ENCODE peak calls at places on chromosomes 7 and 10, in seven cellular contexts. U, O, P, T, G, J and V are unnamed samples. For H3K4me1, the result is how much of the 10 kb centered on the place peaks cover.

GRCh38 chr10:954396-954795 is 22.9 kb upstream of the LARP4B start:
- DNase-seq in U (no peak), O (no peak), P (no peak), T (no peak), G (no peak), J (no peak), V (no peak)

GRCh38 chr7:87206361-87206760 is 13.2 kb downstream of the TMEM243 start:
- DNase-seq in U (no peak), O (no peak), P (no peak), T (no peak), G (no peak), J (no peak), V (no peak)

GRCh38 chr10:113303747-113304146 is 249.1 kb upstream of the HABP2 start:
- DNase-seq in U (no peak), O (no peak), P (no peak), T (no peak), G (no peak), J (no peak), V (no peak)

GRCh38 chr10:52316005-52316404 is 1.9 kb downstream of the DKK1 start:
- DNase-seq in U (no peak), O (no peak), P (no peak), T (peak), G (no peak), J (no peak), V (no peak)

GRCh38 chr7:67743501-67743900 is 746.9 kb downstream of the TYW1 start:
- DNase-seq in U (no peak), O (no peak), P (no peak), T (no peak), G (no peak), J (no peak), V (no peak)

GRCh38 chr10:49666685-49667084 is 12.8 kb upstream of the C10orf53 start:
- DNase-seq in U (no peak), O (no peak), P (no peak), T (no peak), G (no peak), J (no peak), V (no peak)

GRCh38 chr7:148944935-148945934 is 61.1 kb upstream of the EZH2 start:
- DNase-seq in U (no peak), O (no peak), P (no peak), T (peak), G (no peak), J (no peak), V (no peak)

GRCh38 chr10:126905776-126906703 is 812 bp downstream of the DOCK1 start:
- DNase-seq in U (no peak), O (peak), P (peak), T (peak), G (peak), J (peak), V (peak)

GRCh38 chr10:12381536-12382156 is 32.3 kb downstream of the CAMK1D start:
- DNase-seq in U (no peak), O (no peak), P (no peak), T (no peak), G (no peak), J (no peak), V (no peak)

GRCh38 chr10:112795067-112795466 is 155.0 kb upstream of the TCF7L2 start:
- DNase-seq in U (no peak), O (no peak), P (no peak), T (no peak), G (no peak), J (no peak), V (no peak)

GRCh38 chr10:117721883-117722282 is 179.3 kb downstream of the EMX2 start:
- DNase-seq in U (no peak), O (no peak), P (no peak), T (no peak), G (no peak), J (no peak), V (no peak)

GRCh38 chr7:17405786-17406185 is 107.3 kb downstream of the AHR start:
- DNase-seq in U (no peak), O (no peak), P (no peak), T (peak), G (no peak), J (no peak), V (no peak)

GRCh38 chr7:101185258-101185839 is 5.3 kb upstream of the NAT16 start:
- DNase-seq in U (no peak), O (no peak), P (no peak), T (peak), G (no peak), J (no peak), V (no peak)

GRCh38 chr7:23337374-23337773 is 38.2 kb downstream of the MALSU1 start:
- DNase-seq in U (no peak), O (no peak), P (no peak), T (peak), G (no peak), J (no peak), V (no peak)

GRCh38 chr10:51501396-51501795 is 198.0 kb downstream of the CSTF2T start:
- DNase-seq in U (no peak), O (no peak), P (no peak), T (no peak), G (no peak), J (no peak), V (no peak)

GRCh38 chr10:58178811-58179210 is 88.9 kb downstream of the IPMK start:
- DNase-seq in U (no peak), O (no peak), P (no peak), T (peak), G (no peak), J (no peak), V (no peak)

GRCh38 chr7:89458076-89458475 is 662.5 kb upstream of the TEX47 start:
- DNase-seq in U (no peak), O (no peak), P (no peak), T (no peak), G (no peak), J (no peak), V (no peak)

GRCh38 chr7:12839508-12840153 is 152.2 kb downstream of the ARL4A start:
- DNase-seq in U (no peak), O (no peak), P (no peak), T (no peak), G (no peak), J (peak), V (no peak)

GRCh38 chr10:5512881-5513698 is 11.7 kb upstream of the CALML3 start:
- DNase-seq in U (no peak), O (no peak), P (peak), T (no peak), G (no peak), J (no peak), V (no peak)

GRCh38 chr10:44399478-44400451 is 14.9 kb upstream of the CXCL12 start:
- DNase-seq in U (no peak), O (no peak), P (no peak), T (no peak), G (no peak), J (no peak), V (no peak)

GRCh38 chr7:70569335-70569819 is 562.6 kb upstream of the GALNT17 start:
- DNase-seq in U (no peak), O (no peak), P (no peak), T (no peak), G (no peak), J (no peak), V (no peak)

GRCh38 chr7:26153823-26154783 is 2.1 kb downstream of the NFE2L3 start:
- DNase-seq in U (no peak), O (no peak), P (peak), T (no peak), G (no peak), J (no peak), V (no peak)

GRCh38 chr7:27203964-27204594 is 4.2 kb upstream of the HOXA13 start:
- DNase-seq in U (no peak), O (no peak), P (no peak), T (no peak), G (no peak), J (no peak), V (no peak)

GRCh38 chr7:114243019-114243507 is 171.6 kb upstream of the FOXP2 start:
- DNase-seq in U (no peak), O (no peak), P (no peak), T (no peak), G (no peak), J (no peak), V (no peak)

GRCh38 chr10:6128591-6129383 is 40.0 kb downstream of the RBM17 start:
- DNase-seq in U (no peak), O (no peak), P (peak), T (no peak), G (no peak), J (no peak), V (no peak)

GRCh38 chr7:101420436-101420835 is 57.8 kb downstream of the COL26A1 start:
- DNase-seq in U (no peak), O (no peak), P (no peak), T (peak), G (no peak), J (no peak), V (no peak)

GRCh38 chr7:66146701-66147100 is 32.1 kb downstream of the CRCP start:
- DNase-seq in U (no peak), O (no peak), P (no peak), T (no peak), G (no peak), J (no peak), V (no peak)

GRCh38 chr7:151632750-151633515 is 113.2 kb upstream of the RHEB start:
- DNase-seq in U (peak), O (peak), P (peak), T (no peak), G (peak), J (peak), V (peak)

GRCh38 chr10:101783736-101784118 is 481 bp upstream of the NPM3 start:
- DNase-seq in U (no peak), O (no peak), P (no peak), T (no peak), G (peak), J (no peak), V (no peak)

GRCh38 chr10:68180490-68180889 is 51.4 kb downstream of the ATOH7 start:
- DNase-seq in U (no peak), O (no peak), P (no peak), T (no peak), G (no peak), J (no peak), V (no peak)

GRCh38 chr10:110872984-110873569 is 1.3 kb downstream of the PDCD4 start:
- DNase-seq in U (no peak), O (no peak), P (no peak), T (no peak), G (no peak), J (no peak), V (no peak)

GRCh38 chr10:1873916-1874315 is 136.6 kb upstream of the ADARB2 start:
- DNase-seq in U (no peak), O (no peak), P (no peak), T (no peak), G (no peak), J (no peak), V (no peak)

GRCh38 chr7:25830986-25831558 is 320.9 kb upstream of the NFE2L3 start:
- DNase-seq in U (no peak), O (no peak), P (no peak), T (no peak), G (no peak), J (no peak), V (no peak)

GRCh38 chr7:96481831-96482230 is 159.9 kb upstream of the SLC25A13 start:
- DNase-seq in U (no peak), O (no peak), P (no peak), T (no peak), G (no peak), J (no peak), V (no peak)

GRCh38 chr7:93046641-93047040 is 71.1 kb downstream of the SAMD9 start:
- DNase-seq in U (no peak), O (no peak), P (no peak), T (peak), G (no peak), J (no peak), V (no peak)

GRCh38 chr7:1667566-1668485 is 2.3 kb upstream of the ELFN1 start:
- DNase-seq in U (peak), O (no peak), P (peak), T (no peak), G (peak), J (peak), V (peak)

GRCh38 chr7:1665721-1666250 is 4.3 kb upstream of the ELFN1 start:
- DNase-seq in U (peak), O (peak), P (peak), T (peak), G (peak), J (peak), V (peak)

GRCh38 chr7:1664711-1665591 is 5.1 kb upstream of the ELFN1 start:
- DNase-seq in U (peak), O (peak), P (peak), T (peak), G (peak), J (peak), V (peak)

GRCh38 chr7:1666779-1667565 is 3.1 kb upstream of the ELFN1 start:
- DNase-seq in U (peak), O (peak), P (peak), T (peak), G (peak), J (peak), V (peak)

GRCh38 chr7:1666251-1666778 is 3.8 kb upstream of the ELFN1 start:
- DNase-seq in U (peak), O (no peak), P (peak), T (peak), G (peak), J (no peak), V (peak)
- H3K4me1 ChIP-seq in U (under half), O (half or more), P (under half), T (under half), G (under half), J (under half), V (under half)

GRCh38 chr10:97766996-97767924 is 4.5 kb downstream of the SFRP5 start:
- DNase-seq in U (no peak), O (no peak), P (no peak), T (no peak), G (peak), J (no peak), V (no peak)
- H3K4me1 ChIP-seq in U (under half), O (under half), P (under half), T (under half), G (under half), J (under half), V (under half)

GRCh38 chr7:30390872-30391646 is 87.5 kb downstream of the NOD1 start:
- DNase-seq in U (no peak), O (no peak), P (no peak), T (no peak), G (no peak), J (no peak), V (no peak)
- H3K4me1 ChIP-seq in U (under half), O (under half), P (under half), T (under half), G (under half), J (under half), V (under half)

GRCh38 chr10:62112325-62112724 is 156.3 kb downstream of the RTKN2 start:
- DNase-seq in U (no peak), O (no peak), P (no peak), T (peak), G (no peak), J (no peak), V (no peak)

GRCh38 chr10:62109532-62110293 is 158.9 kb downstream of the RTKN2 start:
- DNase-seq in U (no peak), O (no peak), P (no peak), T (no peak), G (no peak), J (no peak), V (no peak)

GRCh38 chr10:62108768-62109430 is 159.7 kb downstream of the RTKN2 start:
- DNase-seq in U (no peak), O (no peak), P (no peak), T (no peak), G (no peak), J (no peak), V (no peak)

GRCh38 chr10:62103857-62104256 is 164.8 kb downstream of the RTKN2 start:
- DNase-seq in U (no peak), O (no peak), P (no peak), T (no peak), G (no peak), J (no peak), V (no peak)

GRCh38 chr10:62106929-62107519 is 161.6 kb downstream of the RTKN2 start:
- DNase-seq in U (no peak), O (no peak), P (no peak), T (no peak), G (no peak), J (no peak), V (no peak)
- H3K4me1 ChIP-seq in U (under half), O (under half), P (under half), T (under half), G (under half), J (under half), V (under half)

GRCh38 chr7:28483112-28483511 is 70.8 kb downstream of the CREB5 start:
- DNase-seq in U (no peak), O (no peak), P (no peak), T (no peak), G (no peak), J (peak), V (no peak)
- H3K4me1 ChIP-seq in U (under half), O (under half), P (under half), T (under half), G (under half), J (under half), V (under half)

GRCh38 chr10:132576671-132577349 is 39.2 kb downstream of the INPP5A start:
- DNase-seq in U (no peak), O (no peak), P (no peak), T (no peak), G (peak), J (no peak), V (no peak)

GRCh38 chr10:132574783-132575319 is 37.3 kb downstream of the INPP5A start:
- DNase-seq in U (no peak), O (no peak), P (no peak), T (no peak), G (peak), J (no peak), V (peak)

GRCh38 chr10:132574288-132574687 is 36.7 kb downstream of the INPP5A start:
- DNase-seq in U (no peak), O (no peak), P (no peak), T (no peak), G (no peak), J (no peak), V (no peak)

GRCh38 chr10:132577350-132578005 is 39.9 kb downstream of the INPP5A start:
- DNase-seq in U (no peak), O (no peak), P (no peak), T (peak), G (peak), J (no peak), V (no peak)

GRCh38 chr10:132575320-132576201 is 38.0 kb downstream of the INPP5A start:
- DNase-seq in U (no peak), O (no peak), P (peak), T (peak), G (peak), J (no peak), V (peak)
- H3K4me1 ChIP-seq in U (half or more), O (half or more), P (under half), T (under half), G (under half), J (under half), V (under half)

GRCh38 chr7:1538544-1539345 is 8.2 kb downstream of the MAFK start:
- DNase-seq in U (no peak), O (no peak), P (no peak), T (peak), G (peak), J (no peak), V (no peak)
- H3K4me1 ChIP-seq in U (under half), O (half or more), P (under half), T (half or more), G (under half), J (under half), V (under half)

DNA sequence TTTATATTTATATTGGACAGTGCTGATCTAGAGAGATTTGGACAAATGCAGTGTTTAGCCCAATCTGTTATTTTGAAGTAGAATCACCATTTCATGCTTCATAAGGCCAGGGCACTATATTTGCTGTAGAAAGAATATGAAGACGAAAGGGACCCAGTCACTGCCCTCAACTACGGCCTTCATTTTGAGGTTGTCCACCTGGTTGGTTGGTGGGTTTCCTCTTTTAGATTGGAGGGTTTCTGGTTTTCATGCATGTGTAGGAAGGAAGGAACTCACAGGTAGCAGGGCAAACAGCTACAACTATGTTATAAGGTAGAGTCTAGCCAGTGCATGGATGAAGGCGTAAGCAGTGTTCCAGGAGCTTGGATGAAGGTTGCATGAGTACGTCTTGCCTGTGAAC is 56.3 kb downstream of the ARID5B start:
- DNase-seq in U (no peak), O (no peak), P (no peak), T (no peak), G (no peak), J (no peak), V (no peak)
- H3K4me1 ChIP-seq in U (under half), O (under half), P (under half), T (under half), G (under half), J (under half), V (under half)

DNA sequence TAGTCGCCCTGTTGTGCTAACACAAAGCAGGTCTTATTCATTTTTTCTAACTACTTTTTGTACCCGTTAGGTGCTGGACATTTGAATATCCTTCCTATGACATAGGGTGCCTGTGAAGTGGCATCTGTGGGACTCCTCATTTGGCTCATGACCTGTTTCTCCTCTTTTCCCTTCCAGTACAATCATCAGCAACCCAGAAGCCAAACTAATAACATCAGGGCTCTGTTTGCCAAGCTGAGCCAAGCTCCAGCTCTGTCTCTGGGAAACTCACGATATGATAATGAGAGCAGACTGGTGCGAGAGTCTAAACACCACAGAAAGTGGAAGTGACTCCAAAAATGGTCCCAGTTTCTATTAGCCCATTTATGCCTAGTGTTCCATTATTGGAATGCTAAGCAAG is 92.0 kb downstream of the SVIL start:
- DNase-seq in U (no peak), O (no peak), P (no peak), T (no peak), G (no peak), J (no peak), V (no peak)
- H3K4me1 ChIP-seq in U (under half), O (half or more), P (under half), T (under half), G (under half), J (under half), V (under half)